ENCODE peak calls at places on chromosomes 3 and 15, in six cellular contexts. One of them, this sample, is unnamed.

GRCh38 chr15:96274698-96275097 is 55.8 kb upstream of the NR2F2 start:
- DNase-seq in body of pancreas: no peak
- DNase-seq in naive thymus-derived CD4-positive, alpha-beta T cell: no peak
- DNase-seq in Panc1: no peak
- DNase-seq in lower lobe of right lung: no peak
- DNase-seq in ovary: no peak
- DNase-seq in this sample: no peak

GRCh38 chr3:71928215-71928614 is 143.3 kb upstream of the PROK2 start:
- DNase-seq in body of pancreas: no peak
- DNase-seq in naive thymus-derived CD4-positive, alpha-beta T cell: no peak
- DNase-seq in Panc1: no peak
- DNase-seq in lower lobe of right lung: no peak
- DNase-seq in ovary: no peak
- DNase-seq in this sample: no peak

GRCh38 chr3:128226794-128227399 is 73.6 kb downstream of the EEFSEC start:
- DNase-seq in body of pancreas: peak; percentile 26
- DNase-seq in naive thymus-derived CD4-positive, alpha-beta T cell: no peak
- DNase-seq in Panc1: peak; percentile 10
- DNase-seq in lower lobe of right lung: no peak
- DNase-seq in ovary: no peak
- DNase-seq in this sample: peak; percentile 31

GRCh38 chr3:177744873-177745646 is 547.8 kb upstream of the TBL1XR1 start:
- DNase-seq in body of pancreas: no peak
- DNase-seq in naive thymus-derived CD4-positive, alpha-beta T cell: no peak
- DNase-seq in Panc1: no peak
- DNase-seq in lower lobe of right lung: peak; percentile 60
- DNase-seq in ovary: no peak
- DNase-seq in this sample: no peak

GRCh38 chr3:98039322-98040024 is 4.4 kb upstream of the GABRR3 start:
- DNase-seq in body of pancreas: peak; percentile 78
- DNase-seq in naive thymus-derived CD4-positive, alpha-beta T cell: peak; percentile 80
- DNase-seq in Panc1: peak; percentile 87
- DNase-seq in lower lobe of right lung: no peak
- DNase-seq in ovary: peak; percentile 17
- DNase-seq in this sample: peak; percentile 63

GRCh38 chr3:55337641-55338174 is 149.4 kb downstream of the WNT5A start:
- DNase-seq in body of pancreas: no peak
- DNase-seq in naive thymus-derived CD4-positive, alpha-beta T cell: no peak
- DNase-seq in Panc1: no peak
- DNase-seq in lower lobe of right lung: no peak
- DNase-seq in ovary: no peak
- DNase-seq in this sample: no peak

GRCh38 chr3:144549161-144549560 is 577.5 kb downstream of the DIPK2A start:
- DNase-seq in body of pancreas: no peak
- DNase-seq in naive thymus-derived CD4-positive, alpha-beta T cell: no peak
- DNase-seq in Panc1: no peak
- DNase-seq in lower lobe of right lung: no peak
- DNase-seq in ovary: no peak
- DNase-seq in this sample: peak; percentile 4

GRCh38 chr3:157311633-157312365 is 124.9 kb upstream of the PTX3 start:
- DNase-seq in body of pancreas: no peak
- DNase-seq in naive thymus-derived CD4-positive, alpha-beta T cell: no peak
- DNase-seq in Panc1: no peak
- DNase-seq in lower lobe of right lung: no peak
- DNase-seq in ovary: no peak
- DNase-seq in this sample: no peak

GRCh38 chr15:89101302-89102191 is 13.3 kb downstream of the ABHD2 start:
- DNase-seq in body of pancreas: peak; percentile 85
- DNase-seq in naive thymus-derived CD4-positive, alpha-beta T cell: no peak
- DNase-seq in Panc1: peak; percentile 97
- DNase-seq in lower lobe of right lung: peak; percentile 76
- DNase-seq in ovary: peak; percentile 78
- DNase-seq in this sample: peak; percentile 64

GRCh38 chr3:135034291-135034768 is 239.3 kb downstream of the EPHB1 start:
- DNase-seq in body of pancreas: no peak
- DNase-seq in naive thymus-derived CD4-positive, alpha-beta T cell: no peak
- DNase-seq in Panc1: no peak
- DNase-seq in lower lobe of right lung: no peak
- DNase-seq in ovary: no peak
- DNase-seq in this sample: peak; percentile 12

GRCh38 chr3:158539414-158540014 is 31.5 kb upstream of the MLF1 start:
- DNase-seq in body of pancreas: peak; percentile 36
- DNase-seq in naive thymus-derived CD4-positive, alpha-beta T cell: peak; percentile 9
- DNase-seq in Panc1: peak; percentile 18
- DNase-seq in lower lobe of right lung: no peak
- DNase-seq in ovary: no peak
- DNase-seq in this sample: peak; percentile 24

GRCh38 chr15:57861039-57861638 is 154.6 kb downstream of the POLR2M start:
- DNase-seq in body of pancreas: peak; percentile 39
- DNase-seq in naive thymus-derived CD4-positive, alpha-beta T cell: peak; percentile 16
- DNase-seq in Panc1: peak; percentile 32
- DNase-seq in lower lobe of right lung: no peak
- DNase-seq in ovary: no peak
- DNase-seq in this sample: peak; percentile 44

GRCh38 chr3:155243512-155243921 is 50.0 kb downstream of the STRIT1 start:
- DNase-seq in body of pancreas: no peak
- DNase-seq in naive thymus-derived CD4-positive, alpha-beta T cell: no peak
- DNase-seq in Panc1: no peak
- DNase-seq in lower lobe of right lung: no peak
- DNase-seq in ovary: no peak
- DNase-seq in this sample: no peak

GRCh38 chr3:78895528-78895927 is 872.3 kb downstream of the ROBO1 start:
- DNase-seq in body of pancreas: no peak
- DNase-seq in naive thymus-derived CD4-positive, alpha-beta T cell: no peak
- DNase-seq in Panc1: no peak
- DNase-seq in lower lobe of right lung: no peak
- DNase-seq in ovary: no peak
- DNase-seq in this sample: no peak

GRCh38 chr3:192929755-192930491 is 12.3 kb upstream of the MB21D2 start:
- DNase-seq in body of pancreas: no peak
- DNase-seq in naive thymus-derived CD4-positive, alpha-beta T cell: no peak
- DNase-seq in Panc1: no peak
- DNase-seq in lower lobe of right lung: no peak
- DNase-seq in ovary: no peak
- DNase-seq in this sample: no peak

GRCh38 chr3:183260167-183260904 is 7.3 kb downstream of the B3GNT5 start:
- DNase-seq in body of pancreas: peak; percentile 49
- DNase-seq in naive thymus-derived CD4-positive, alpha-beta T cell: no peak
- DNase-seq in Panc1: no peak
- DNase-seq in lower lobe of right lung: no peak
- DNase-seq in ovary: no peak
- DNase-seq in this sample: no peak

GRCh38 chr3:184160456-184160855 is 5.3 kb downstream of the DVL3 start:
- DNase-seq in body of pancreas: no peak
- DNase-seq in naive thymus-derived CD4-positive, alpha-beta T cell: no peak
- DNase-seq in Panc1: no peak
- DNase-seq in lower lobe of right lung: no peak
- DNase-seq in ovary: no peak
- DNase-seq in this sample: no peak

GRCh38 chr15:68843425-68844311 is 23.0 kb upstream of the ANP32A start:
- DNase-seq in body of pancreas: peak; percentile 9
- DNase-seq in naive thymus-derived CD4-positive, alpha-beta T cell: peak; percentile 25
- DNase-seq in Panc1: no peak
- DNase-seq in lower lobe of right lung: peak; percentile 52
- DNase-seq in ovary: no peak
- DNase-seq in this sample: no peak

GRCh38 chr3:98657429-98657828 is 64.0 kb upstream of the CPOX start:
- DNase-seq in body of pancreas: peak; percentile 49
- DNase-seq in naive thymus-derived CD4-positive, alpha-beta T cell: peak; percentile 13
- DNase-seq in Panc1: no peak
- DNase-seq in lower lobe of right lung: peak; percentile 83
- DNase-seq in ovary: no peak
- DNase-seq in this sample: no peak

GRCh38 chr3:8658326-8659212 is 14.0 kb upstream of the SSUH2 start:
- DNase-seq in body of pancreas: peak; percentile 71
- DNase-seq in naive thymus-derived CD4-positive, alpha-beta T cell: no peak
- DNase-seq in Panc1: no peak
- DNase-seq in lower lobe of right lung: peak; percentile 88
- DNase-seq in ovary: peak; percentile 86
- DNase-seq in this sample: peak; percentile 72

GRCh38 chr15:61556037-61556648 is 327.0 kb upstream of the RORA start:
- DNase-seq in body of pancreas: no peak
- DNase-seq in naive thymus-derived CD4-positive, alpha-beta T cell: no peak
- DNase-seq in Panc1: peak; percentile 7
- DNase-seq in lower lobe of right lung: no peak
- DNase-seq in ovary: no peak
- DNase-seq in this sample: peak; percentile 20

GRCh38 chr3:54038391-54038790 is 84.0 kb upstream of the CACNA2D3 start:
- DNase-seq in body of pancreas: no peak
- DNase-seq in naive thymus-derived CD4-positive, alpha-beta T cell: no peak
- DNase-seq in Panc1: no peak
- DNase-seq in lower lobe of right lung: no peak
- DNase-seq in ovary: no peak
- DNase-seq in this sample: no peak

GRCh38 chr3:187906416-187906815 is 161.1 kb upstream of the BCL6 start:
- DNase-seq in body of pancreas: no peak
- DNase-seq in naive thymus-derived CD4-positive, alpha-beta T cell: no peak
- DNase-seq in Panc1: no peak
- DNase-seq in lower lobe of right lung: no peak
- DNase-seq in ovary: no peak
- DNase-seq in this sample: no peak

GRCh38 chr3:187902041-187902471 is 156.8 kb upstream of the BCL6 start:
- DNase-seq in body of pancreas: no peak
- DNase-seq in naive thymus-derived CD4-positive, alpha-beta T cell: no peak
- DNase-seq in Panc1: no peak
- DNase-seq in lower lobe of right lung: peak; percentile 49
- DNase-seq in ovary: no peak
- DNase-seq in this sample: no peak

GRCh38 chr3:187900961-187901755 is 155.9 kb upstream of the BCL6 start:
- DNase-seq in body of pancreas: no peak
- DNase-seq in naive thymus-derived CD4-positive, alpha-beta T cell: no peak
- DNase-seq in Panc1: no peak
- DNase-seq in lower lobe of right lung: no peak
- DNase-seq in ovary: no peak
- DNase-seq in this sample: no peak

GRCh38 chr3:187902938-187903337 is 157.7 kb upstream of the BCL6 start:
- DNase-seq in body of pancreas: no peak
- DNase-seq in naive thymus-derived CD4-positive, alpha-beta T cell: no peak
- DNase-seq in Panc1: no peak
- DNase-seq in lower lobe of right lung: no peak
- DNase-seq in ovary: no peak
- DNase-seq in this sample: no peak

DNA sequence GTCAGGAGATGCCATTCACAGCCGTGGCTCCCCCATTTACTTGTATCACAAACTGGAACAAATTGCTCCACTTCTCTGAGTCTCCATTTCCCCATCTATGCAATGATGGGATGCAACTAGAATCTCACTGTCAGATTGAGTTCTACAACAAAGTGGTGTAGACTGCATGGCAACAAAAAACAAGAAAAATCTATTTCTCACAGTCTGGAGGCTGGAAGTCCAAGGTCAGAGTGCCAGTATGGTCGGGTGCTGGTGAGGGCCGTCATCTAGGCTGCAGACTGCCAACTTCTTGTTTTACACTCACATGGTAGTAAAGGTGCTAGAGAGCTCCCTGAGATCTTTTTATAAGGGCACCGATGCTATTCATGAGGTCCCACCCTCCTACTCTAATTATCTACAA is 158.4 kb upstream of the BCL6 start:
- DNase-seq in body of pancreas: no peak
- DNase-seq in naive thymus-derived CD4-positive, alpha-beta T cell: no peak
- DNase-seq in Panc1: no peak
- DNase-seq in lower lobe of right lung: no peak
- DNase-seq in ovary: no peak
- DNase-seq in this sample: no peak
- H3K4me3 ChIP-seq in body of pancreas: no peak overlapping the region
- H3K4me3 ChIP-seq in naive thymus-derived CD4-positive, alpha-beta T cell: no peak overlapping the region
- H3K4me3 ChIP-seq in Panc1: no peak overlapping the region
- H3K4me3 ChIP-seq in lower lobe of right lung: no peak overlapping the region
- H3K4me3 ChIP-seq in ovary: no peak overlapping the region
- H3K4me3 ChIP-seq in this sample: no peak overlapping the region

GRCh38 chr3:104886220-104886995 is 480.3 kb upstream of the ALCAM start:
- DNase-seq in body of pancreas: peak; percentile 15
- DNase-seq in naive thymus-derived CD4-positive, alpha-beta T cell: no peak
- DNase-seq in Panc1: no peak
- DNase-seq in lower lobe of right lung: no peak
- DNase-seq in ovary: no peak
- DNase-seq in this sample: no peak
- H3K4me3 ChIP-seq in body of pancreas: no peak overlapping the region
- H3K4me3 ChIP-seq in naive thymus-derived CD4-positive, alpha-beta T cell: no peak overlapping the region
- H3K4me3 ChIP-seq in Panc1: no peak overlapping the region
- H3K4me3 ChIP-seq in lower lobe of right lung: no peak overlapping the region
- H3K4me3 ChIP-seq in ovary: no peak overlapping the region
- H3K4me3 ChIP-seq in this sample: no peak overlapping the region

GRCh38 chr3:111311709-111312235 is 230.2 kb upstream of the CD96 start:
- DNase-seq in body of pancreas: no peak
- DNase-seq in naive thymus-derived CD4-positive, alpha-beta T cell: no peak
- DNase-seq in Panc1: no peak
- DNase-seq in lower lobe of right lung: no peak
- DNase-seq in ovary: no peak
- DNase-seq in this sample: no peak
- H3K4me3 ChIP-seq in body of pancreas: no peak overlapping the region
- H3K4me3 ChIP-seq in naive thymus-derived CD4-positive, alpha-beta T cell: no peak overlapping the region
- H3K4me3 ChIP-seq in Panc1: no peak overlapping the region
- H3K4me3 ChIP-seq in lower lobe of right lung: no peak overlapping the region
- H3K4me3 ChIP-seq in ovary: no peak overlapping the region
- H3K4me3 ChIP-seq in this sample: no peak overlapping the region

GRCh38 chr15:45399381-45400212 is 21.3 kb upstream of the GATM start:
- DNase-seq in body of pancreas: peak; percentile 51
- DNase-seq in naive thymus-derived CD4-positive, alpha-beta T cell: peak; percentile 25
- DNase-seq in Panc1: peak; percentile 60
- DNase-seq in lower lobe of right lung: no peak
- DNase-seq in ovary: no peak
- DNase-seq in this sample: peak; percentile 24

GRCh38 chr15:45395956-45396355 is 17.6 kb upstream of the GATM start:
- DNase-seq in body of pancreas: no peak
- DNase-seq in naive thymus-derived CD4-positive, alpha-beta T cell: no peak
- DNase-seq in Panc1: no peak
- DNase-seq in lower lobe of right lung: no peak
- DNase-seq in ovary: no peak
- DNase-seq in this sample: no peak

GRCh38 chr15:45394681-45395080 is 16.3 kb upstream of the GATM start:
- DNase-seq in body of pancreas: no peak
- DNase-seq in naive thymus-derived CD4-positive, alpha-beta T cell: no peak
- DNase-seq in Panc1: no peak
- DNase-seq in lower lobe of right lung: no peak
- DNase-seq in ovary: no peak
- DNase-seq in this sample: no peak

GRCh38 chr15:45393851-45394250 is 15.5 kb upstream of the GATM start:
- DNase-seq in body of pancreas: peak; percentile 61
- DNase-seq in naive thymus-derived CD4-positive, alpha-beta T cell: no peak
- DNase-seq in Panc1: no peak
- DNase-seq in lower lobe of right lung: no peak
- DNase-seq in ovary: no peak
- DNase-seq in this sample: peak; percentile 14

DNA sequence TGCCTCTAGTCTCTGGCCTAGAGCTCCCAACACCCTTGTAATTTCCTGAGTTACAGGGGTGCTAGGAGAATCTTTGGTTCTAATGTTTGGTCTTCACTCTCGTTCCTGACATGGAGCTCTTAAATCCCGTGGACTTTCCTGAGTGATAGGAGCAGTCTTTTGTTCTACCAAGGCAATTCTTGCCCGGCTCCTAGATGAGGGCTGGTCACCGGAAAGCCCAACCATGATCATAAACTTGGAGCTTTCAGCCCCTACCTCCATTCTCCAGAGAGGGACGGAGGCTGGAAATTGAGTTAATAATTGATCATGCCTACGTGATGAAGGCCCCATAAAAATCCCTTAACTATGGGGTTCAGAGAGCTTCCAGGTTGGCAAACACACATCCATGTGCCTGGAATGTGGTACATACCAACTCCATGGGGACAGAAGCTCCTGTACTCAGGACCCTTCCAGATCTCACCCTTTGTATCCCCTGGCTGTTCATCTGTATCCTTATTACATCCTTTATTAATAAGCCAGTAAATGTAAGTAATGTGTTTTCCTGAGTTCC is 18.8 kb upstream of the GATM start:
- DNase-seq in body of pancreas: no peak
- DNase-seq in naive thymus-derived CD4-positive, alpha-beta T cell: no peak
- DNase-seq in Panc1: no peak
- DNase-seq in lower lobe of right lung: no peak
- DNase-seq in ovary: no peak
- DNase-seq in this sample: no peak
- H3K4me3 ChIP-seq in body of pancreas: no peak overlapping the region
- H3K4me3 ChIP-seq in naive thymus-derived CD4-positive, alpha-beta T cell: no peak overlapping the region
- H3K4me3 ChIP-seq in Panc1: no peak overlapping the region
- H3K4me3 ChIP-seq in lower lobe of right lung: no peak overlapping the region
- H3K4me3 ChIP-seq in ovary: no peak overlapping the region
- H3K4me3 ChIP-seq in this sample: no peak overlapping the region